ENCODE peak calls at places on chromosomes 3 and 15, in six cellular contexts. One of them, this sample, is unnamed.

GRCh38 chr3:190696777-190697501 is 165.6 kb downstream of the GMNC start:
- DNase-seq in Panc1: peak; percentile 10
- DNase-seq in progenitor cell of endocrine pancreas: no peak
- DNase-seq in OCI-LY7: peak; percentile 13
- DNase-seq in neural progenitor cell: peak; percentile 47
- DNase-seq in HFFc6: peak; percentile 37
- DNase-seq in this sample: no peak

GRCh38 chr3:40012381-40012780 is 203.0 kb downstream of the MYRIP start:
- DNase-seq in Panc1: no peak
- DNase-seq in progenitor cell of endocrine pancreas: no peak
- DNase-seq in OCI-LY7: no peak
- DNase-seq in neural progenitor cell: no peak
- DNase-seq in HFFc6: no peak
- DNase-seq in this sample: no peak

GRCh38 chr3:187942658-187943241 is 197.5 kb upstream of the BCL6 start:
- DNase-seq in Panc1: no peak
- DNase-seq in progenitor cell of endocrine pancreas: no peak
- DNase-seq in OCI-LY7: peak; percentile 90
- DNase-seq in neural progenitor cell: no peak
- DNase-seq in HFFc6: no peak
- DNase-seq in this sample: no peak

GRCh38 chr3:187005827-187006481 is 75.6 kb downstream of the ST6GAL1 start:
- DNase-seq in Panc1: no peak
- DNase-seq in progenitor cell of endocrine pancreas: no peak
- DNase-seq in OCI-LY7: no peak
- DNase-seq in neural progenitor cell: no peak
- DNase-seq in HFFc6: no peak
- DNase-seq in this sample: no peak

GRCh38 chr3:16908408-16908807 is 23.7 kb downstream of the PLCL2 start:
- DNase-seq in Panc1: no peak
- DNase-seq in progenitor cell of endocrine pancreas: no peak
- DNase-seq in OCI-LY7: no peak
- DNase-seq in neural progenitor cell: no peak
- DNase-seq in HFFc6: no peak
- DNase-seq in this sample: no peak

GRCh38 chr3:24253336-24253735 is 241.3 kb downstream of the THRB start:
- DNase-seq in Panc1: no peak
- DNase-seq in progenitor cell of endocrine pancreas: no peak
- DNase-seq in OCI-LY7: no peak
- DNase-seq in neural progenitor cell: no peak
- DNase-seq in HFFc6: no peak
- DNase-seq in this sample: no peak

GRCh38 chr15:89818287-89818686 is 3.6 kb upstream of the ANPEP start:
- DNase-seq in Panc1: no peak
- DNase-seq in progenitor cell of endocrine pancreas: no peak
- DNase-seq in OCI-LY7: no peak
- DNase-seq in neural progenitor cell: no peak
- DNase-seq in HFFc6: no peak
- DNase-seq in this sample: no peak

GRCh38 chr3:100006570-100007271 is 107.6 kb downstream of the FILIP1L start:
- DNase-seq in Panc1: no peak
- DNase-seq in progenitor cell of endocrine pancreas: no peak
- DNase-seq in OCI-LY7: no peak
- DNase-seq in neural progenitor cell: no peak
- DNase-seq in HFFc6: peak; percentile 41
- DNase-seq in this sample: no peak

GRCh38 chr3:25002052-25002451 is 426.0 kb upstream of the RARB start:
- DNase-seq in Panc1: no peak
- DNase-seq in progenitor cell of endocrine pancreas: no peak
- DNase-seq in OCI-LY7: no peak
- DNase-seq in neural progenitor cell: no peak
- DNase-seq in HFFc6: no peak
- DNase-seq in this sample: no peak

GRCh38 chr3:172082269-172082668 is 42.9 kb downstream of the FNDC3B start:
- DNase-seq in Panc1: no peak
- DNase-seq in progenitor cell of endocrine pancreas: no peak
- DNase-seq in OCI-LY7: no peak
- DNase-seq in neural progenitor cell: no peak
- DNase-seq in HFFc6: peak; percentile 95
- DNase-seq in this sample: no peak

GRCh38 chr3:56942523-56942922 is 117.9 kb upstream of the SPATA12 start:
- DNase-seq in Panc1: no peak
- DNase-seq in progenitor cell of endocrine pancreas: no peak
- DNase-seq in OCI-LY7: no peak
- DNase-seq in neural progenitor cell: no peak
- DNase-seq in HFFc6: no peak
- DNase-seq in this sample: no peak

GRCh38 chr3:33557279-33557678 is 117.1 kb upstream of the UBP1 start:
- DNase-seq in Panc1: no peak
- DNase-seq in progenitor cell of endocrine pancreas: no peak
- DNase-seq in OCI-LY7: no peak
- DNase-seq in neural progenitor cell: no peak
- DNase-seq in HFFc6: no peak
- DNase-seq in this sample: no peak

GRCh38 chr15:47460775-47461174 is 256.5 kb upstream of the SEMA6D start:
- DNase-seq in Panc1: no peak
- DNase-seq in progenitor cell of endocrine pancreas: no peak
- DNase-seq in OCI-LY7: peak; percentile 1
- DNase-seq in neural progenitor cell: no peak
- DNase-seq in HFFc6: no peak
- DNase-seq in this sample: peak; percentile 21

GRCh38 chr3:20197775-20198174 is 11.8 kb upstream of the SGO1 start:
- DNase-seq in Panc1: no peak
- DNase-seq in progenitor cell of endocrine pancreas: no peak
- DNase-seq in OCI-LY7: no peak
- DNase-seq in neural progenitor cell: no peak
- DNase-seq in HFFc6: no peak
- DNase-seq in this sample: no peak

GRCh38 chr3:107798381-107798780 is 275.6 kb downstream of the BBX start:
- DNase-seq in Panc1: no peak
- DNase-seq in progenitor cell of endocrine pancreas: no peak
- DNase-seq in OCI-LY7: no peak
- DNase-seq in neural progenitor cell: no peak
- DNase-seq in HFFc6: no peak
- DNase-seq in this sample: no peak

GRCh38 chr3:123552095-123552714 is 32.6 kb downstream of the HACD2 start:
- DNase-seq in Panc1: no peak
- DNase-seq in progenitor cell of endocrine pancreas: no peak
- DNase-seq in OCI-LY7: peak; percentile 11
- DNase-seq in neural progenitor cell: peak; percentile 22
- DNase-seq in HFFc6: peak; percentile 15
- DNase-seq in this sample: peak; percentile 30

GRCh38 chr15:70580286-70580685 is 183.1 kb downstream of the UACA start:
- DNase-seq in Panc1: no peak
- DNase-seq in progenitor cell of endocrine pancreas: no peak
- DNase-seq in OCI-LY7: no peak
- DNase-seq in neural progenitor cell: no peak
- DNase-seq in HFFc6: no peak
- DNase-seq in this sample: no peak

GRCh38 chr3:38150780-38151528 is 12.5 kb downstream of the MYD88 start:
- DNase-seq in Panc1: no peak
- DNase-seq in progenitor cell of endocrine pancreas: no peak
- DNase-seq in OCI-LY7: no peak
- DNase-seq in neural progenitor cell: no peak
- DNase-seq in HFFc6: no peak
- DNase-seq in this sample: no peak
- TF ChIP-seq CTCF in Panc1: peak; percentile 13
- TF ChIP-seq CTCF in progenitor cell of endocrine pancreas: no peak
- TF ChIP-seq CTCF in OCI-LY7: peak; percentile 59
- TF ChIP-seq CTCF in neural progenitor cell: peak; percentile 30
- TF ChIP-seq CTCF in HFFc6: peak; percentile 47
- TF ChIP-seq CTCF in this sample: no peak

DNA sequence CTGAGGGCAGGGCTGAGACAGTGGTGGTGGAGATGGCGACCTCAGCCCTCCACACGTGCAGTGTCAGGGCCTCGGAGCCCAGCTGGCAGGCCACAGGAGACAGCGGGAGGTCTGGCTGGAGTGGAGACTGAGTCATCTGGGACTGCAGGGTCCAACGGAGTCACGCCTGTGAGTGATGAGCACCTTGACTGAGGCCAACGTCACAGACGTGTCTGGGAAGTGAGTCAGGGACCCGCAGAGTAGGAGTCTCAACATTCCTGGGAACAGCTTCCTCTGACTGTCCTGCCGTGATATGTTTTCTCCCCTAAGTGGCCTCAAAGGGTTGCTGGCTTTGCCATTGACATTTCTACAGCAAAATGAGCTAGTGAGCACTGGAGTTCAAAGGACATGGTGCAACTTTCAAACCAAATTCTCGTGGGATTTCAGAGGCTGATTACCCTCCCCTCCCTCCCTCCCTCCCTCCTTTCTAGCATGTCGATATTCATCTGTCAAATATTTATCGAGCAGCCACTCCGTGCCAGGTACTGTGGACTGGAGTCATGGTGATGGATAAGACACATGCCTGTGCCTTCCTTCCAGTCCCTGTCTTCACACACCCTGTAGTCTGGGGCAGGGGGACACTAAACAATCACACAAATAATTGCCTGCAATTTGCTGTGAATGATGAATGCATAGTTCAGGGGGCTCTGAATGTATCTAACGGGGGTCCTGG is 53.3 kb upstream of the AMOTL2 start:
- DNase-seq in Panc1: peak; percentile 95
- DNase-seq in progenitor cell of endocrine pancreas: no peak
- DNase-seq in OCI-LY7: no peak
- DNase-seq in neural progenitor cell: no peak
- DNase-seq in HFFc6: peak; percentile 99
- DNase-seq in this sample: peak; percentile 91
- TF ChIP-seq CTCF in Panc1: no peak
- TF ChIP-seq CTCF in progenitor cell of endocrine pancreas: no peak
- TF ChIP-seq CTCF in OCI-LY7: no peak
- TF ChIP-seq CTCF in neural progenitor cell: no peak
- TF ChIP-seq CTCF in HFFc6: peak; percentile 24
- TF ChIP-seq CTCF in this sample: no peak

GRCh38 chr15:37819191-37819590 is 115.2 kb upstream of the TMCO5A start:
- DNase-seq in Panc1: no peak
- DNase-seq in progenitor cell of endocrine pancreas: no peak
- DNase-seq in OCI-LY7: no peak
- DNase-seq in neural progenitor cell: no peak
- DNase-seq in HFFc6: peak; percentile 14
- DNase-seq in this sample: no peak
- TF ChIP-seq CTCF in Panc1: no peak
- TF ChIP-seq CTCF in progenitor cell of endocrine pancreas: no peak
- TF ChIP-seq CTCF in OCI-LY7: no peak
- TF ChIP-seq CTCF in neural progenitor cell: no peak
- TF ChIP-seq CTCF in HFFc6: no peak
- TF ChIP-seq CTCF in this sample: no peak

GRCh38 chr3:126658584-126658983 is 3.7 kb upstream of the TXNRD3 start:
- DNase-seq in Panc1: no peak
- DNase-seq in progenitor cell of endocrine pancreas: no peak
- DNase-seq in OCI-LY7: no peak
- DNase-seq in neural progenitor cell: no peak
- DNase-seq in HFFc6: no peak
- DNase-seq in this sample: no peak
- TF ChIP-seq CTCF in Panc1: no peak
- TF ChIP-seq CTCF in progenitor cell of endocrine pancreas: no peak
- TF ChIP-seq CTCF in OCI-LY7: no peak
- TF ChIP-seq CTCF in neural progenitor cell: no peak
- TF ChIP-seq CTCF in HFFc6: no peak
- TF ChIP-seq CTCF in this sample: no peak

GRCh38 chr3:148202386-148202785 is 495.3 kb upstream of the AGTR1 start:
- DNase-seq in Panc1: no peak
- DNase-seq in progenitor cell of endocrine pancreas: no peak
- DNase-seq in OCI-LY7: peak; percentile 1
- DNase-seq in neural progenitor cell: peak; percentile 45
- DNase-seq in HFFc6: no peak
- DNase-seq in this sample: no peak
- TF ChIP-seq CTCF in Panc1: no peak
- TF ChIP-seq CTCF in progenitor cell of endocrine pancreas: peak; percentile 28
- TF ChIP-seq CTCF in OCI-LY7: peak; percentile 52
- TF ChIP-seq CTCF in neural progenitor cell: peak; percentile 66
- TF ChIP-seq CTCF in HFFc6: no peak
- TF ChIP-seq CTCF in this sample: no peak

GRCh38 chr3:46997453-46998091 is 18.1 kb downstream of the NBEAL2 start:
- DNase-seq in Panc1: no peak
- DNase-seq in progenitor cell of endocrine pancreas: no peak
- DNase-seq in OCI-LY7: no peak
- DNase-seq in neural progenitor cell: no peak
- DNase-seq in HFFc6: no peak
- DNase-seq in this sample: no peak

GRCh38 chr3:46998121-46998851 is 18.8 kb downstream of the NBEAL2 start:
- DNase-seq in Panc1: no peak
- DNase-seq in progenitor cell of endocrine pancreas: peak; percentile 76
- DNase-seq in OCI-LY7: peak; percentile 77
- DNase-seq in neural progenitor cell: peak; percentile 84
- DNase-seq in HFFc6: no peak
- DNase-seq in this sample: peak; percentile 54

GRCh38 chr3:47000198-47000815 is 20.8 kb downstream of the NBEAL2 start:
- DNase-seq in Panc1: no peak
- DNase-seq in progenitor cell of endocrine pancreas: no peak
- DNase-seq in OCI-LY7: no peak
- DNase-seq in neural progenitor cell: no peak
- DNase-seq in HFFc6: peak; percentile 58
- DNase-seq in this sample: no peak

GRCh38 chr3:46999516-47000197 is 20.2 kb downstream of the NBEAL2 start:
- DNase-seq in Panc1: no peak
- DNase-seq in progenitor cell of endocrine pancreas: no peak
- DNase-seq in OCI-LY7: no peak
- DNase-seq in neural progenitor cell: no peak
- DNase-seq in HFFc6: no peak
- DNase-seq in this sample: no peak

GRCh38 chr3:46998852-46999515 is 19.5 kb downstream of the NBEAL2 start:
- DNase-seq in Panc1: no peak
- DNase-seq in progenitor cell of endocrine pancreas: no peak
- DNase-seq in OCI-LY7: no peak
- DNase-seq in neural progenitor cell: no peak
- DNase-seq in HFFc6: no peak
- DNase-seq in this sample: no peak
- TF ChIP-seq CTCF in Panc1: no peak
- TF ChIP-seq CTCF in progenitor cell of endocrine pancreas: no peak
- TF ChIP-seq CTCF in OCI-LY7: no peak
- TF ChIP-seq CTCF in neural progenitor cell: no peak
- TF ChIP-seq CTCF in HFFc6: peak; percentile 37
- TF ChIP-seq CTCF in this sample: peak; percentile 27